ENCODE peak calls at places on chromosomes 4 and X, in nine cellular contexts. L is psoas muscle, K is chondrocyte, V is Calu3, I is OCI-LY7, G is H9, X is tibial artery, E is NB4, R is lower leg skin. Z is an unnamed sample.

GRCh38 chr4:6257243-6258025 is 12.2 kb upstream of the WFS1 start:
- DNase-seq in L (no peak), K (peak), V (peak), I (no peak), G (peak), X (no peak), E (peak), R (no peak), Z (no peak)

GRCh38 chrX:3577551-3577950 is 135.9 kb downstream of the PRKX start:
- DNase-seq in L (no peak), K (no peak), V (no peak), I (no peak), G (no peak), X (no peak), E (no peak), R (no peak), Z (no peak)

GRCh38 chrX:65871671-65872311 is 168.1 kb downstream of the VSIG4 start:
- DNase-seq in L (no peak), K (no peak), V (peak), I (peak), G (peak), X (peak), E (peak), R (no peak), Z (no peak)

GRCh38 chr4:150890246-150890645 is 124.8 kb downstream of the LRBA start:
- DNase-seq in L (no peak), K (no peak), V (no peak), I (no peak), G (no peak), X (no peak), E (no peak), R (no peak), Z (no peak)

GRCh38 chr4:110615366-110616161 is 7.3 kb downstream of the PITX2 start:
- DNase-seq in L (no peak), K (no peak), V (no peak), I (no peak), G (peak), X (no peak), E (no peak), R (no peak), Z (no peak)

GRCh38 chrX:149570668-149571067 is 16.6 kb downstream of the MAGEA9B start:
- DNase-seq in L (no peak), K (no peak), V (no peak), I (no peak), G (no peak), X (no peak), E (no peak), R (no peak), Z (no peak)

GRCh38 chr4:169439244-169439643 is 168.5 kb upstream of the SH3RF1 start:
- DNase-seq in L (no peak), K (no peak), V (no peak), I (no peak), G (no peak), X (no peak), E (no peak), R (no peak), Z (no peak)

GRCh38 chr4:157128395-157128794 is 52.4 kb downstream of the GLRB start:
- DNase-seq in L (no peak), K (no peak), V (peak), I (no peak), G (no peak), X (no peak), E (no peak), R (no peak), Z (no peak)

GRCh38 chrX:76454456-76454927 is 27.0 kb downstream of the MAGEE1 start:
- DNase-seq in L (no peak), K (no peak), V (peak), I (peak), G (peak), X (no peak), E (peak), R (no peak), Z (no peak)

GRCh38 chr4:150302553-150302952 is 224.3 kb downstream of the DCLK2 start:
- DNase-seq in L (no peak), K (no peak), V (peak), I (no peak), G (no peak), X (peak), E (peak), R (peak), Z (no peak)

GRCh38 chr4:145099653-145100052 is 1.5 kb downstream of the ABCE1 start:
- DNase-seq in L (no peak), K (no peak), V (no peak), I (peak), G (no peak), X (no peak), E (peak), R (no peak), Z (no peak)

GRCh38 chr4:108287834-108288413 is 119.2 kb upstream of the LEF1 start:
- DNase-seq in L (no peak), K (no peak), V (no peak), I (no peak), G (no peak), X (no peak), E (no peak), R (no peak), Z (no peak)

GRCh38 chr4:189921058-189921457 is 19.6 kb upstream of the FRG1 start:
- DNase-seq in L (no peak), K (no peak), V (no peak), I (no peak), G (no peak), X (no peak), E (no peak), R (no peak), Z (no peak)

GRCh38 chrX:20527458-20528099 is 260.9 kb upstream of the RPS6KA3 start:
- DNase-seq in L (peak), K (no peak), V (no peak), I (peak), G (no peak), X (peak), E (peak), R (no peak), Z (no peak)

GRCh38 chrX:53895270-53895669 is 149.0 kb downstream of the PHF8 start:
- DNase-seq in L (no peak), K (no peak), V (no peak), I (no peak), G (no peak), X (no peak), E (no peak), R (no peak), Z (no peak)

GRCh38 chrX:101160001-101160400 is 59.6 kb upstream of the DRP2 start:
- DNase-seq in L (no peak), K (no peak), V (no peak), I (no peak), G (no peak), X (no peak), E (no peak), R (no peak), Z (no peak)

GRCh38 chr4:40890199-40890598 is 140.4 kb downstream of the NSUN7 start:
- DNase-seq in L (no peak), K (no peak), V (no peak), I (no peak), G (no peak), X (no peak), E (no peak), R (no peak), Z (no peak)

GRCh38 chrX:150269613-150270254 is 93.4 kb upstream of the MAMLD1 start:
- DNase-seq in L (no peak), K (no peak), V (peak), I (no peak), G (no peak), X (no peak), E (no peak), R (no peak), Z (no peak)

GRCh38 chrX:154490021-154490413 is 412 bp downstream of the SLC10A3 start:
- DNase-seq in L (no peak), K (no peak), V (no peak), I (peak), G (no peak), X (no peak), E (peak), R (no peak), Z (peak)

GRCh38 chr4:148955926-148956325 is 513.7 kb upstream of the NR3C2 start:
- DNase-seq in L (no peak), K (no peak), V (no peak), I (no peak), G (no peak), X (no peak), E (no peak), R (no peak), Z (no peak)

GRCh38 chrX:73214366-73215094 is at the start of gene NAP1L2:
- DNase-seq in L (peak), K (no peak), V (no peak), I (no peak), G (peak), X (peak), E (peak), R (peak), Z (no peak)

GRCh38 chrX:1391707-1392375 is at the start of gene SLC25A6:
- DNase-seq in L (peak), K (peak), V (peak), I (peak), G (peak), X (peak), E (peak), R (peak), Z (peak)

GRCh38 chrX:42466706-42467105 is 311.3 kb downstream of the PPP1R2C start:
- DNase-seq in L (no peak), K (no peak), V (no peak), I (no peak), G (no peak), X (no peak), E (no peak), R (no peak), Z (no peak)

GRCh38 chrX:120732879-120733278 is 103.0 kb upstream of the C1GALT1C1 start:
- DNase-seq in L (no peak), K (peak), V (no peak), I (no peak), G (no peak), X (no peak), E (no peak), R (no peak), Z (no peak)

GRCh38 chrX:87900320-87900908 is 382.8 kb downstream of the KLHL4 start:
- DNase-seq in L (no peak), K (no peak), V (no peak), I (no peak), G (no peak), X (no peak), E (peak), R (no peak), Z (no peak)

GRCh38 chr4:144583658-144584057 is 62.3 kb upstream of the HHIP start:
- DNase-seq in L (no peak), K (no peak), V (peak), I (no peak), G (no peak), X (no peak), E (no peak), R (no peak), Z (no peak)

GRCh38 chrX:17377047-17377692 is 2.2 kb downstream of the NHS start:
- DNase-seq in L (peak), K (no peak), V (peak), I (no peak), G (peak), X (peak), E (no peak), R (peak), Z (peak)

GRCh38 chr4:112889619-112890294 is 159.7 kb upstream of the ANK2 start:
- DNase-seq in L (no peak), K (no peak), V (no peak), I (no peak), G (no peak), X (no peak), E (peak), R (no peak), Z (no peak)

GRCh38 chrX:50852524-50852923 is 38.5 kb upstream of the SHROOM4 start:
- DNase-seq in L (no peak), K (no peak), V (no peak), I (no peak), G (no peak), X (no peak), E (no peak), R (no peak), Z (no peak)

GRCh38 chr4:52658671-52659015 is 458 bp downstream of the USP46 start:
- DNase-seq in L (peak), K (no peak), V (peak), I (peak), G (no peak), X (no peak), E (peak), R (no peak), Z (no peak)

GRCh38 chr4:42806436-42806835 is 86.1 kb upstream of the GRXCR1 start:
- DNase-seq in L (no peak), K (no peak), V (no peak), I (no peak), G (no peak), X (no peak), E (no peak), R (no peak), Z (no peak)

GRCh38 chr4:972651-973424 is 531 bp downstream of the DGKQ start:
- DNase-seq in L (no peak), K (no peak), V (peak), I (peak), G (no peak), X (no peak), E (peak), R (no peak), Z (no peak)

GRCh38 chr4:113468165-113469022 is 293.1 kb downstream of the CAMK2D start:
- DNase-seq in L (peak), K (no peak), V (peak), I (no peak), G (peak), X (peak), E (peak), R (peak), Z (no peak)

GRCh38 chr4:48017108-48017527 is 546 bp downstream of the NIPAL1 start:
- DNase-seq in L (peak), K (no peak), V (peak), I (no peak), G (peak), X (no peak), E (peak), R (peak), Z (peak)

GRCh38 chr4:48018112-48018511 is 1.5 kb downstream of the NIPAL1 start:
- DNase-seq in L (no peak), K (no peak), V (no peak), I (no peak), G (no peak), X (no peak), E (no peak), R (no peak), Z (no peak)

GRCh38 chr4:48015216-48015615 is 1.3 kb downstream of the CNGA1 start:
- DNase-seq in L (no peak), K (no peak), V (no peak), I (no peak), G (no peak), X (no peak), E (no peak), R (no peak), Z (no peak)

GRCh38 chr4:48015678-48016077 is 803 bp downstream of the CNGA1 start:
- DNase-seq in L (no peak), K (no peak), V (no peak), I (no peak), G (no peak), X (no peak), E (no peak), R (no peak), Z (no peak)

GRCh38 chr4:48016141-48017107 is at the start of the genes CNGA1 and NIPAL1:
- DNase-seq in L (peak), K (no peak), V (peak), I (peak), G (peak), X (peak), E (peak), R (peak), Z (peak)
- TF ChIP-seq CTCF in L (peak), K (peak), V (no peak), I (peak), G (peak), X (no peak), E (peak), R (no peak), Z (peak)

DNA sequence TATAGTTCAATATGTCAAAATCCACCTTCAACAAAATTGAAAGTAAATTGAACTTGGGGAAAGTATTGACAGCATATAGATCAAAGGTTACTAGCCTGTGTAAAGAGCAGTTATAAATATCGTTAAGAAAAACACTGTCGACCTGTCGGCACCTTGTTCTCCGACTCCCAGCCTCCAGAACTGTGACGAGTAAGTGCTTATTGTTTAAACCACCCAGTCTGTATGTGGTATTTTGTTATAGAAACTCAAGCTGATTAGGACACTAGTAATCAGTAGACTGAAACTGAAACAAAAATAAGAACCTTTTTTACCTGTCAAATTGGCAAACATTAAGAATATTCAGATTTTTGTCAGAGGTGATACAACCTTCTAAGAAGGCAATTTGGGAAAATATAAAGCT is 17.0 kb downstream of the HTT start:
- DNase-seq in L (no peak), K (no peak), V (no peak), I (no peak), G (no peak), X (no peak), E (no peak), R (no peak), Z (no peak)
- TF ChIP-seq CTCF in L (no peak), K (no peak), V (no peak), I (no peak), G (no peak), X (no peak), E (no peak), R (no peak), Z (no peak)

GRCh38 chr4:186201535-186202230 is 10.3 kb downstream of the CYP4V2 start:
- DNase-seq in L (no peak), K (no peak), V (peak), I (peak), G (peak), X (no peak), E (peak), R (no peak), Z (no peak)
- TF ChIP-seq CTCF in L (peak), K (peak), V (peak), I (peak), G (peak), X (peak), E (peak), R (no peak), Z (peak)

GRCh38 chr4:81737865-81738559 is 266.3 kb upstream of the RASGEF1B start:
- DNase-seq in L (no peak), K (no peak), V (no peak), I (no peak), G (no peak), X (no peak), E (no peak), R (no peak), Z (no peak)
- TF ChIP-seq CTCF in L (no peak), K (no peak), V (no peak), I (no peak), G (no peak), X (no peak), E (no peak), R (no peak), Z (no peak)

DNA sequence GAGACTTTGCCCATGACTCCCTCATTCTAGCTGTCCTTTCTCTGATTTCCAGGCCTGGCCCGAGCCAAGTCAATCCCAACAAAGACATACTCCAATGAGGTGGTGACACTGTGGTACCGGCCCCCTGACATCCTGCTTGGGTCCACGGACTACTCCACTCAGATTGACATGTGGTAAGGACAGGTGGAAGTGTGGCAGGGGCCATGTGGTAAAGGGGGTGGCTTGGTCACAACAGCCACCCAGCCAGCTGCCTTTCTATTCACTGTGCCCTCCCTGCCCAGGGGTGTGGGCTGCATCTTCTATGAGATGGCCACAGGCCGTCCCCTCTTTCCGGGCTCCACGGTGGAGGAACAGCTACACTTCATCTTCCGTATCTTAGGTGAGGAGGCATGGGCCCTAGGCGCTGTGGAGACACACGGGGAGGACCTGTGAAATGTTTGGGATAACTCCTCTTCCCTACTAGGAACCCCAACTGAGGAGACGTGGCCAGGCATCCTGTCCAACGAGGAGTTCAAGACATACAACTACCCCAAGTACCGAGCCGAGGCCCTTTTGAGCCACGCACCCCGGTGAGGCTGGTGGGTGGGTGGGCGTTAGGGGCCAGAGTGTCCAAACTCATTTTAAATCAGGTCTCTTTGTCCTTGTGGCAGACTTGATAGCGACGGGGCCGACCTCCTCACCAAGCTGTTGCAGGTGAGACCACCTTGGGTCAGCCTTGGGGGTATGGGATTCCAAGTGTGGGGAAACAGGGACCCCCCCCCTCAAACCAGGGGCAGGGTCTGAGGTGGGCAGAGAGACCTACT is 6.1 kb upstream of the USP11 start:
- DNase-seq in L (no peak), K (peak), V (no peak), I (no peak), G (no peak), X (no peak), E (no peak), R (no peak), Z (no peak)
- TF ChIP-seq CTCF in L (no peak), K (no peak), V (no peak), I (no peak), G (no peak), X (no peak), E (no peak), R (no peak), Z (no peak)

DNA sequence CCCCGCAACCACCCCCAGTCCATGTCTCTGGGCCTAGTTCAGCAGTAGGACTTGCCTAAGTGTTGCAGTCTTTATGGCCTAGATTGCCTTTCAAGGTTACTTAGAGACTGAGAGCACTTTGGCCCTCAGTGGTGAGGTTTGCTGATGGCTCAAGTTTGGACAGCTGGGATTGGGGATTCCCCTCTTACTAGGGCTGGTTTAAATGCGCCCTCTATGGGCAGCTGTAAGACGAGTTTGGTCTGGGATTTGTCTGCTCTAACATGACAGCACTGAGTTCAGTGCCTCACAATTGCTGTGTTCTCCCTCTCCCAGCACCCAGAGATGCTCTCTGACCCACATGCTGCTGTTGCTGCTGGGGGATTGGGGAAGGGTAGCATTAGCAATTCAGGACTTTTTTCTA is 23.1 kb downstream of the DACH2 start:
- DNase-seq in L (no peak), K (peak), V (no peak), I (peak), G (peak), X (no peak), E (peak), R (no peak), Z (no peak)
- TF ChIP-seq CTCF in L (peak), K (peak), V (no peak), I (peak), G (peak), X (no peak), E (peak), R (no peak), Z (peak)

DNA sequence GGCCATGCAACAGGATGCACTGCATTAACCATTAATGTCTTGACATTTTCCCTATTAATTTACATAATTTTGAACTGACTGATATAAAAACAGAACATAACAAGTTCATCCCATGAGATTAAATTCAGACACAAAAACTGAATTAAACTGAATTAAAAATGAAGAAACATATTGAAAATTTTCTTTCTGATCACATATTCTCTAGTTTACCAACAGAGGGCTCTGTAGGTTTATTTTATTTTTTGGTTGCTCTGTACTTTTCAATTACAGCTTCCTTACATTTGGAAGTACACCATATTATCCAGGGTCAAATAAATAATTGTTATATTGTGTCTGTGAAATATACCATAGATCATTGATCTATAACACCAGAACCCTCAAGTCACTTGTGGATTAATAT is 27.3 kb upstream of the CT83 start:
- DNase-seq in L (no peak), K (no peak), V (no peak), I (peak), G (no peak), X (no peak), E (peak), R (no peak), Z (no peak)
- TF ChIP-seq CTCF in L (peak), K (peak), V (peak), I (peak), G (peak), X (no peak), E (no peak), R (no peak), Z (peak)

GRCh38 chr4:183797445-183798248 is 107.5 kb upstream of the STOX2 start:
- DNase-seq in L (peak), K (no peak), V (peak), I (no peak), G (peak), X (no peak), E (peak), R (no peak), Z (no peak)
- TF ChIP-seq CTCF in L (no peak), K (no peak), V (no peak), I (no peak), G (no peak), X (no peak), E (no peak), R (no peak), Z (peak)